ENCODE peak calls at places on chromosome 9, in four cellular contexts. D is HCT116, I is RCC 7860, V is transverse colon. Q is an unnamed sample.

GRCh38 chr9:138022121-138022741 is 144.6 kb downstream of the CACNA1B start:
- DNase-seq in D (peak), I (no peak), V (no peak), Q (peak)

GRCh38 chr9:110444911-110445310 is 107.2 kb upstream of the TXNDC8 start:
- DNase-seq in D (no peak), V (no peak), I (no peak), Q (no peak)

GRCh38 chr9:130860458-130861316 is 25.6 kb downstream of the ABL1 start:
- DNase-seq in I (peak), D (peak), V (peak), Q (no peak)

GRCh38 chr9:90921104-90921503 is 119.5 kb downstream of the SYK start:
- DNase-seq in D (no peak), I (no peak), V (peak), Q (peak)

GRCh38 chr9:37377688-37378612 is 44.5 kb upstream of the GRHPR start:
- DNase-seq in V (no peak), I (no peak), D (no peak), Q (no peak)

GRCh38 chr9:121048618-121049017 is 1.5 kb downstream of the C5 start:
- DNase-seq in V (no peak), I (no peak), D (no peak), Q (no peak)

GRCh38 chr9:36787709-36788108 is 215.0 kb downstream of the MELK start:
- DNase-seq in V (no peak), D (no peak), I (no peak), Q (no peak)

GRCh38 chr9:125989090-125989501 is 241.9 kb downstream of the PBX3 start:
- DNase-seq in I (no peak), V (no peak), D (no peak), Q (no peak)

GRCh38 chr9:130640681-130641080 is 23.7 kb upstream of the PRDM12 start:
- DNase-seq in V (no peak), I (no peak), D (no peak), Q (no peak)

GRCh38 chr9:15541862-15542261 is 11.0 kb upstream of the CCDC171 start:
- DNase-seq in D (no peak), V (no peak), I (no peak), Q (no peak)

GRCh38 chr9:124309665-124310064 is 51.9 kb downstream of the NEK6 start:
- DNase-seq in V (no peak), I (peak), D (peak), Q (peak)

GRCh38 chr9:122056484-122056883 is 36.6 kb downstream of the TTLL11 start:
- DNase-seq in V (no peak), D (no peak), I (no peak), Q (peak)

GRCh38 chr9:9100070-9100469 is 1300.5 kb upstream of the DMAC1 start:
- DNase-seq in V (no peak), I (no peak), D (no peak), Q (no peak)

Q was measured in Calu3.